ENCODE peak calls at places on chromosomes 3 and 15, in six cellular contexts. F is A673, C is aorta, G is endothelial cell of umbilical vein, X is NCI-H774, R is hepatocyte. P is an unnamed sample.

GRCh38 chr3:156795890-156796451 is 30.2 kb upstream of the LEKR1 start:
- DNase-seq in F (no peak), C (no peak), G (no peak), X (no peak), R (no peak), P (no peak)

GRCh38 chr3:184345678-184346144 is 8.3 kb downstream of the FAM131A start:
- DNase-seq in F (peak), C (peak), G (peak), X (peak), R (peak), P (no peak)

GRCh38 chr3:169303660-169304059 is 359.9 kb downstream of the MECOM start:
- DNase-seq in F (no peak), C (no peak), G (no peak), X (no peak), R (no peak), P (no peak)

GRCh38 chr15:88954431-88955277 is 41.5 kb upstream of the MFGE8 start:
- DNase-seq in F (peak), C (peak), G (no peak), X (no peak), R (peak), P (no peak)

GRCh38 chr3:141426404-141427034 is 58.2 kb downstream of the ZBTB38 start:
- DNase-seq in F (no peak), C (peak), G (peak), X (no peak), R (peak), P (peak)

GRCh38 chr3:69252631-69253030 is 130.2 kb upstream of the LMOD3 start:
- DNase-seq in F (no peak), C (no peak), G (no peak), X (no peak), R (no peak), P (no peak)

GRCh38 chr3:177050466-177051237 is 146.6 kb downstream of the TBL1XR1 start:
- DNase-seq in F (peak), C (no peak), G (peak), X (peak), R (peak), P (no peak)

GRCh38 chr3:56119575-56120349 is 348.5 kb downstream of the ERC2 start:
- DNase-seq in F (peak), C (peak), G (no peak), X (no peak), R (no peak), P (no peak)

GRCh38 chr3:190323241-190323617 is 983 bp upstream of the CLDN1 start:
- DNase-seq in F (no peak), C (peak), G (no peak), X (no peak), R (no peak), P (no peak)

GRCh38 chr15:42156266-42156922 is at the start of gene PLA2G4F:
- DNase-seq in F (no peak), C (no peak), G (no peak), X (peak), R (peak), P (no peak)

GRCh38 chr3:23479026-23479425 is 275.9 kb downstream of the UBE2E2 start:
- DNase-seq in F (no peak), C (no peak), G (no peak), X (no peak), R (no peak), P (no peak)

GRCh38 chr3:127675651-127676391 is 3.1 kb downstream of the ABTB1 start:
- DNase-seq in F (no peak), C (peak), G (no peak), X (no peak), R (no peak), P (peak)

GRCh38 chr3:149635396-149635795 is 22.4 kb downstream of the WWTR1 start:
- DNase-seq in F (no peak), C (no peak), G (no peak), X (no peak), R (no peak), P (no peak)

GRCh38 chr3:58298189-58298588 is 7.9 kb upstream of the RPP14 start:
- DNase-seq in F (no peak), C (no peak), G (no peak), X (no peak), R (no peak), P (no peak)

GRCh38 chr3:85670626-85671025 is 711.8 kb downstream of the CADM2 start:
- DNase-seq in F (no peak), C (no peak), G (no peak), X (no peak), R (no peak), P (no peak)

GRCh38 chr3:27312044-27312668 is 57.0 kb downstream of the NEK10 start:
- DNase-seq in F (peak), C (no peak), G (peak), X (peak), R (peak), P (no peak)

GRCh38 chr3:37601832-37602231 is 259.8 kb upstream of the CTDSPL start:
- DNase-seq in F (no peak), C (no peak), G (no peak), X (no peak), R (no peak), P (no peak)

GRCh38 chr15:75597667-75598341 is 18.7 kb upstream of the PTPN9 start:
- DNase-seq in F (peak), C (no peak), G (peak), X (no peak), R (peak), P (no peak)

GRCh38 chr3:99878005-99878404 is 60.3 kb downstream of the CMSS1 start:
- DNase-seq in F (no peak), C (no peak), G (peak), X (no peak), R (peak), P (no peak)

GRCh38 chr15:99452010-99452409 is 113.8 kb upstream of the MEF2A start:
- DNase-seq in F (no peak), C (peak), G (no peak), X (no peak), R (no peak), P (no peak)